ENCODE peak calls at places on chromosomes 11 and 22, in six cellular contexts. G, Z, W, X, H and U are unnamed samples.

GRCh38 chr11:19311306-19312030 is 70.7 kb upstream of the E2F8 start:
- DNase-seq in Z (peak), H (peak), G (peak), X (peak), W (peak), U (peak)

GRCh38 chr11:105786766-105787165 is 176.9 kb downstream of the GRIA4 start:
- DNase-seq in G (no peak), W (no peak), H (no peak), Z (no peak), X (no peak), U (no peak)

GRCh38 chr11:114197799-114198500 is 98.2 kb upstream of the NNMT start:
- DNase-seq in W (no peak), X (peak), G (peak), H (no peak), Z (no peak), U (peak)

GRCh38 chr11:66950113-66950535 is 8.1 kb downstream of the PC start:
- DNase-seq in Z (peak), G (peak), X (peak), H (peak), W (peak), U (peak)

GRCh38 chr11:85710912-85711311 is 24.9 kb upstream of the CCDC89 start:
- DNase-seq in X (no peak), Z (no peak), G (peak), H (no peak), W (no peak), U (no peak)

GRCh38 chr22:46233231-46233630 is 16.9 kb downstream of the CDPF1 start:
- DNase-seq in G (peak), X (peak), Z (no peak), W (no peak), H (no peak), U (peak)

GRCh38 chr22:50456466-50457234 is 18.2 kb downstream of the SBF1 start:
- DNase-seq in G (no peak), X (no peak), W (no peak), H (no peak), Z (no peak), U (no peak)

GRCh38 chr11:74687237-74688005 is 43.8 kb downstream of the CHRDL2 start:
- DNase-seq in G (peak), W (no peak), H (no peak), X (no peak), Z (no peak), U (no peak)

GRCh38 chr11:45079075-45079444 is 67.4 kb upstream of the PRDM11 start:
- DNase-seq in Z (no peak), H (no peak), X (peak), G (no peak), W (no peak), U (no peak)

GRCh38 chr11:119055901-119056300 is 1.1 kb downstream of the HYOU1 start:
- DNase-seq in H (peak), X (no peak), W (peak), G (peak), Z (peak), U (no peak)

GRCh38 chr11:1879941-1880720 is 11.6 kb downstream of the PRR33 start:
- DNase-seq in Z (no peak), H (no peak), G (no peak), W (no peak), X (peak), U (peak)

GRCh38 chr22:25998118-25998775 is 171.0 kb upstream of the SEZ6L start:
- DNase-seq in Z (no peak), W (no peak), G (no peak), H (no peak), X (no peak), U (no peak)

GRCh38 chr11:110050201-110050506 is 43.0 kb upstream of the ZC3H12C start:
- DNase-seq in G (no peak), X (no peak), Z (no peak), H (no peak), W (no peak), U (no peak)

GRCh38 chr11:4044971-4045646 is 49.5 kb upstream of the RRM1 start:
- DNase-seq in Z (peak), X (no peak), H (no peak), G (no peak), W (no peak), U (no peak)

GRCh38 chr11:16632295-16633200 is 105.9 kb upstream of the C11orf58 start:
- DNase-seq in G (peak), H (no peak), W (no peak), Z (peak), X (no peak), U (no peak)

GRCh38 chr11:120569903-120570302 is 58.4 kb downstream of the GRIK4 start:
- DNase-seq in X (peak), Z (peak), G (no peak), H (no peak), W (no peak), U (no peak)

GRCh38 chr11:42766191-42766590 is 545.6 kb upstream of the API5 start:
- DNase-seq in H (no peak), Z (no peak), W (no peak), G (no peak), X (no peak), U (no peak)

GRCh38 chr22:39868741-39869140 is 24.8 kb downstream of the ENTHD1 start:
- DNase-seq in G (no peak), Z (no peak), W (no peak), H (no peak), X (no peak), U (no peak)

GRCh38 chr22:35752172-35752832 is 34.6 kb downstream of the APOL5 start:
- DNase-seq in H (no peak), G (no peak), X (no peak), W (no peak), Z (no peak), U (no peak)

GRCh38 chr22:17430298-17430900 is 61.1 kb downstream of the CECR2 start:
- DNase-seq in H (no peak), W (no peak), X (peak), G (no peak), Z (no peak), U (no peak)
- H3K27ac ChIP-seq in H (no peak), W (no peak), X (no peak), G (no peak), Z (no peak), U (no peak)

GRCh38 chr11:94067010-94067409 is 45.9 kb downstream of the HEPHL1 start:
- DNase-seq in Z (no peak), X (no peak), W (no peak), G (no peak), H (no peak), U (no peak)
- TF ChIP-seq POLR2A in Z (no peak), X (no peak), W (no peak), G (no peak), H (no peak), U (no peak)

GRCh38 chr22:31104869-31105268 is 2.5 kb downstream of the SELENOM start:
- DNase-seq in W (no peak), Z (no peak), X (peak), H (peak), G (no peak), U (no peak)
- TF ChIP-seq CTCF in W (no peak), Z (no peak), X (no peak), H (no peak), G (peak), U (no peak)

DNA sequence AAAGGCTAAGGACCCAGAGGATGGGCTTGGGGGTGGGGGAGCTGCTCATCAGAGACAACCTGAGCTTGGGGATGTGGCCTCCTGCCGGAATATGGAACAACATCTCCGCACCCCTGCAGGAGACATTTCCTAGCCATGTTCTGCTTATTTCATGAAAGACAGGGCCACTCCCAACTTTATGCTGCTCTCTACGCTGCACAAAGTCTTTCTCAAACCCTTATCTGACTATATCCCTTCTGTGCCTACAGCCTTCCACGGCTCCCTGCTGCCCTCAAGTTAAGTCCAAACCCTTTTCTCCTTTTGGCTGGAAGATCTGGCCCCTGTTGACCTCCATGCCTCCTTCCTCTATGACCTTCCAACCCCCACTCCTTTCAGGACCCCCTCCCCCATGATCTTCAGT is 562.0 kb downstream of the MN1 start:
- DNase-seq in H (no peak), W (no peak), X (no peak), Z (no peak), G (no peak), U (no peak)
- H3K27ac ChIP-seq in H (no peak), W (peak), X (no peak), Z (no peak), G (no peak), U (no peak)

GRCh38 chr11:68038718-68039525 is at the start of gene TCIRG1:
- DNase-seq in G (peak), H (peak), W (peak), X (peak), Z (peak), U (peak)
- TF ChIP-seq POLR2A in G (peak), H (peak), W (peak), X (peak), Z (no peak), U (peak)

GRCh38 chr22:29691636-29692326 is 28.0 kb upstream of the CABP7 start:
- DNase-seq in W (no peak), G (no peak), X (no peak), Z (no peak), H (no peak), U (no peak)

GRCh38 chr22:29690481-29690880 is 29.3 kb upstream of the CABP7 start:
- DNase-seq in Z (no peak), H (no peak), G (no peak), X (no peak), W (no peak), U (no peak)

GRCh38 chr22:29689201-29689871 is 30.5 kb upstream of the CABP7 start:
- DNase-seq in X (no peak), W (no peak), G (no peak), Z (no peak), H (no peak), U (no peak)

GRCh38 chr22:29692327-29692640 is 27.5 kb upstream of the CABP7 start:
- DNase-seq in X (no peak), W (no peak), Z (no peak), H (no peak), G (no peak), U (no peak)

GRCh38 chr22:29689872-29690213 is 30.0 kb upstream of the CABP7 start:
- DNase-seq in W (no peak), X (no peak), Z (peak), G (peak), H (no peak), U (peak)
- TF ChIP-seq CTCF in W (peak), X (peak), Z (peak), G (peak), H (peak), U (peak)

DNA sequence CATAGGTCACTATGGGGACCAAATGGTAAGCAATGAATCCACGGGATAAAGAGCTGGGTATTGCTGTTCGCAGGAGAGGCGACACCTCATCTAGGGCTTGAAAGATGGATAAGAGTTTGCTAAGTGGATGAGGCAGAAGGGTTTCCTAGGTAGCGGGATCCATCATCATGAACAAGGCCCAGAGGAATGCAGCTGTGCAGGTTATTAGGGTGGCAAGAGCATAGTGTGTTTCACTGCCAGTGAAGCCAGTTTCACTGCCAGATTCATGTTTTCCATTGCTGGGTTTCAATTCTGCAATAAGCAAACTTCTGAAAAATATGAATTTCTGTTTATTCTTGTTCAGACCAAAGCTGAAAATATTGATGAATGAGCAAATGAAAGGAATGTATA is 27.2 kb downstream of the WEE1 start:
- DNase-seq in G (peak), H (no peak), Z (no peak), W (no peak), X (no peak), U (no peak)
- H3K27ac ChIP-seq in G (no peak), H (no peak), Z (no peak), W (no peak), X (no peak), U (no peak)

GRCh38 chr11:62892077-62892922 is 11.6 kb downstream of the SLC3A2 start:
- DNase-seq in Z (no peak), X (no peak), G (no peak), W (no peak), H (peak), U (no peak)
- TF ChIP-seq POLR2A in Z (no peak), X (no peak), G (no peak), W (no peak), H (no peak), U (no peak)

DNA sequence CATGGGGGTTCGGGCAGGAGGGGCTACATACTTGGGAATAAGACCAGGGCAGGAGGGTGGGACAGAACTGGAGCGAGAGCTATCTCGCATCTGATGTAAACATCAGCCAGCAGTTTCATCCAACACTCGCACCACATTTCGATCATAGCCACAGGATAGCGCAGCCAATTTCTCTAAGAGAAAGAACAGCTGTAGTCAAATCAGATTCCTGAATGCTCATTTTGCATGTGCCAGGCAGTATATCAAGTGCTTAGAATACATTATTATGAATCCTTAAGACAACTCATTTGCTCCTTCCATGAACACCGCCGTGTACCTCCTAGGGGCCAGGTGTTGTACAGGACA is 14.5 kb downstream of the DGCR2 start:
- DNase-seq in H (no peak), X (no peak), G (no peak), Z (no peak), W (no peak), U (no peak)
- TF ChIP-seq CTCF in H (no peak), X (no peak), G (no peak), Z (no peak), W (no peak), U (no peak)